ENCODE peak calls at places on chromosomes 7 and 10, in four cellular contexts. One of them, this sample, is unnamed.

GRCh38 chr10:66928000-66928770 is 2.3 kb downstream of the LRRTM3 start:
- DNase-seq in AG04450: no peak
- DNase-seq in AG10803: peak
- DNase-seq in GM12865: no peak
- DNase-seq in this sample: no peak

GRCh38 chr10:99694171-99694570 is 34.9 kb downstream of the ENTPD7 start:
- DNase-seq in AG04450: peak
- DNase-seq in GM12865: no peak
- DNase-seq in AG10803: peak
- DNase-seq in this sample: no peak

GRCh38 chr7:35816514-35816913 is 15.7 kb downstream of the SEPTIN7 start:
- DNase-seq in AG04450: no peak
- DNase-seq in GM12865: no peak
- DNase-seq in AG10803: no peak
- DNase-seq in this sample: no peak

GRCh38 chr7:20395094-20395493 is 64.4 kb downstream of the ITGB8 start:
- DNase-seq in GM12865: no peak
- DNase-seq in AG04450: no peak
- DNase-seq in AG10803: no peak
- DNase-seq in this sample: peak

GRCh38 chr10:101588879-101589278 is 758 bp downstream of the DPCD start:
- DNase-seq in AG10803: peak
- DNase-seq in AG04450: no peak
- DNase-seq in GM12865: no peak
- DNase-seq in this sample: no peak

GRCh38 chr7:105268511-105269392 is 120.0 kb downstream of the SRPK2 start:
- DNase-seq in AG04450: peak
- DNase-seq in AG10803: peak
- DNase-seq in GM12865: peak
- DNase-seq in this sample: peak

GRCh38 chr7:52423251-52423650 is 612.2 kb upstream of the POM121L12 start:
- DNase-seq in AG04450: no peak
- DNase-seq in AG10803: no peak
- DNase-seq in GM12865: no peak
- DNase-seq in this sample: no peak

GRCh38 chr10:84574101-84574500 is 245.7 kb downstream of the CCSER2 start:
- DNase-seq in AG04450: no peak
- DNase-seq in AG10803: no peak
- DNase-seq in GM12865: no peak
- DNase-seq in this sample: no peak

GRCh38 chr7:33157311-33157710 is 27.9 kb downstream of the BBS9 start:
- DNase-seq in GM12865: no peak
- DNase-seq in AG10803: peak
- DNase-seq in AG04450: no peak
- DNase-seq in this sample: no peak

GRCh38 chr10:80356563-80356999 is at the start of the genes DYDC1 and DYDC2:
- DNase-seq in GM12865: peak
- DNase-seq in AG04450: no peak
- DNase-seq in AG10803: no peak
- DNase-seq in this sample: peak

GRCh38 chr7:107948645-107949442 is 54.1 kb downstream of the LAMB1 start:
- DNase-seq in GM12865: no peak
- DNase-seq in AG10803: peak
- DNase-seq in AG04450: peak
- DNase-seq in this sample: no peak

GRCh38 chr7:134024729-134025128 is 102.4 kb upstream of the LRGUK start:
- DNase-seq in AG10803: peak
- DNase-seq in GM12865: no peak
- DNase-seq in AG04450: peak
- DNase-seq in this sample: no peak

GRCh38 chr7:49927581-49927980 is 154.1 kb downstream of the VWC2 start:
- DNase-seq in AG10803: no peak
- DNase-seq in AG04450: no peak
- DNase-seq in GM12865: no peak
- DNase-seq in this sample: no peak

GRCh38 chr7:40833541-40834234 is 698.9 kb downstream of the SUGCT start:
- DNase-seq in GM12865: no peak
- DNase-seq in AG04450: no peak
- DNase-seq in AG10803: peak
- DNase-seq in this sample: no peak

GRCh38 chr10:116281780-116282179 is 8.8 kb upstream of the GFRA1 start:
- DNase-seq in AG04450: no peak
- DNase-seq in AG10803: peak
- DNase-seq in GM12865: no peak
- DNase-seq in this sample: no peak

This sample was measured in NB4.